ENCODE peak calls at places on chromosomes 6 and 20, in seven cellular contexts. One of them, this sample, is unnamed.

GRCh38 chr6:13859871-13860555 is 45.7 kb upstream of the MCUR1 start:
- DNase-seq in transverse colon: no peak
- DNase-seq in A549: no peak
- DNase-seq in stomach: no peak
- DNase-seq in prostate gland: no peak
- DNase-seq in breast epithelium: no peak
- DNase-seq in heart left ventricle: peak
- DNase-seq in this sample: peak

GRCh38 chr6:73521351-73522254 is 771 bp upstream of the EEF1A1 start:
- DNase-seq in A549: peak
- DNase-seq in transverse colon: no peak
- DNase-seq in stomach: no peak
- DNase-seq in prostate gland: no peak
- DNase-seq in heart left ventricle: no peak
- DNase-seq in breast epithelium: no peak
- DNase-seq in this sample: no peak

GRCh38 chr20:42530855-42531674 is 658.6 kb downstream of the PTPRT start:
- DNase-seq in stomach: no peak
- DNase-seq in prostate gland: no peak
- DNase-seq in heart left ventricle: no peak
- DNase-seq in transverse colon: no peak
- DNase-seq in A549: peak
- DNase-seq in breast epithelium: no peak
- DNase-seq in this sample: no peak

GRCh38 chr6:94052754-94053153 is 633.4 kb upstream of the EPHA7 start:
- DNase-seq in prostate gland: no peak
- DNase-seq in stomach: no peak
- DNase-seq in A549: peak
- DNase-seq in heart left ventricle: no peak
- DNase-seq in breast epithelium: no peak
- DNase-seq in transverse colon: no peak
- DNase-seq in this sample: no peak

GRCh38 chr6:75230484-75231325 is 12.9 kb downstream of the COX7A2 start:
- DNase-seq in A549: peak
- DNase-seq in breast epithelium: no peak
- DNase-seq in prostate gland: no peak
- DNase-seq in transverse colon: peak
- DNase-seq in heart left ventricle: no peak
- DNase-seq in stomach: no peak
- DNase-seq in this sample: no peak

GRCh38 chr6:145540741-145541140 is 194.6 kb downstream of the EPM2A start:
- DNase-seq in transverse colon: no peak
- DNase-seq in heart left ventricle: no peak
- DNase-seq in stomach: no peak
- DNase-seq in prostate gland: no peak
- DNase-seq in breast epithelium: no peak
- DNase-seq in A549: no peak
- DNase-seq in this sample: no peak

GRCh38 chr6:124947821-124948451 is 14.3 kb upstream of the RNF217 start:
- DNase-seq in breast epithelium: no peak
- DNase-seq in prostate gland: no peak
- DNase-seq in A549: no peak
- DNase-seq in stomach: no peak
- DNase-seq in heart left ventricle: no peak
- DNase-seq in transverse colon: no peak
- DNase-seq in this sample: no peak

GRCh38 chr6:46465294-46466165 is 25.7 kb downstream of the RCAN2 start:
- DNase-seq in breast epithelium: no peak
- DNase-seq in heart left ventricle: no peak
- DNase-seq in prostate gland: no peak
- DNase-seq in stomach: no peak
- DNase-seq in transverse colon: no peak
- DNase-seq in A549: no peak
- DNase-seq in this sample: no peak

DNA sequence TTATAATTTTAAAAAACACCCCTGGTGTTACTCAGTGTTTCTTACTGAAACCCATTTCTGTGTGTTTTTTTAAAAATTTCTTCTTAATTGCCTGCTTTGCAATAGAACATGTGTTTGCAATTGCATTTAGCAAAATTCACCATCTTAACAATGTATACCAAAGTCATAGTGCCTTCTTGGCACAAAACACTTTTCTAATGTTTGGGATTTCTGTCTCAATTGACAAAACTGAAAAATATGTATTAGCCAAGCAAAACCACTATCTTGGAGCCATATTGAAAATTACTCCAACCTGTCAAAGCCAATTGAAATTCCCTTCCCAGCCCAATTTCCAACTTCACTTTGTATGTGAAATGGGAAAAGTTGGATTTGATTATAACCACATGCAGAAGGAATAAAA is 88.4 kb upstream of the RSPO3 start:
- DNase-seq in A549: no peak
- DNase-seq in prostate gland: no peak
- DNase-seq in heart left ventricle: no peak
- DNase-seq in stomach: no peak
- DNase-seq in transverse colon: no peak
- DNase-seq in breast epithelium: no peak
- DNase-seq in this sample: no peak
- TF ChIP-seq POLR2A in A549: no peak
- TF ChIP-seq POLR2A in prostate gland: no peak
- TF ChIP-seq POLR2A in heart left ventricle: no peak
- TF ChIP-seq POLR2A in stomach: no peak
- TF ChIP-seq POLR2A in transverse colon: no peak
- TF ChIP-seq POLR2A in breast epithelium: no peak
- TF ChIP-seq POLR2A in this sample: no peak

GRCh38 chr20:10475225-10475624 is 40.1 kb downstream of the SLX4IP start:
- DNase-seq in prostate gland: no peak
- DNase-seq in transverse colon: no peak
- DNase-seq in A549: no peak
- DNase-seq in heart left ventricle: no peak
- DNase-seq in stomach: no peak
- DNase-seq in breast epithelium: no peak
- DNase-seq in this sample: no peak
- TF ChIP-seq POLR2A in prostate gland: no peak
- TF ChIP-seq POLR2A in transverse colon: no peak
- TF ChIP-seq POLR2A in A549: no peak
- TF ChIP-seq POLR2A in heart left ventricle: no peak
- TF ChIP-seq POLR2A in stomach: no peak
- TF ChIP-seq POLR2A in breast epithelium: no peak
- TF ChIP-seq POLR2A in this sample: no peak

DNA sequence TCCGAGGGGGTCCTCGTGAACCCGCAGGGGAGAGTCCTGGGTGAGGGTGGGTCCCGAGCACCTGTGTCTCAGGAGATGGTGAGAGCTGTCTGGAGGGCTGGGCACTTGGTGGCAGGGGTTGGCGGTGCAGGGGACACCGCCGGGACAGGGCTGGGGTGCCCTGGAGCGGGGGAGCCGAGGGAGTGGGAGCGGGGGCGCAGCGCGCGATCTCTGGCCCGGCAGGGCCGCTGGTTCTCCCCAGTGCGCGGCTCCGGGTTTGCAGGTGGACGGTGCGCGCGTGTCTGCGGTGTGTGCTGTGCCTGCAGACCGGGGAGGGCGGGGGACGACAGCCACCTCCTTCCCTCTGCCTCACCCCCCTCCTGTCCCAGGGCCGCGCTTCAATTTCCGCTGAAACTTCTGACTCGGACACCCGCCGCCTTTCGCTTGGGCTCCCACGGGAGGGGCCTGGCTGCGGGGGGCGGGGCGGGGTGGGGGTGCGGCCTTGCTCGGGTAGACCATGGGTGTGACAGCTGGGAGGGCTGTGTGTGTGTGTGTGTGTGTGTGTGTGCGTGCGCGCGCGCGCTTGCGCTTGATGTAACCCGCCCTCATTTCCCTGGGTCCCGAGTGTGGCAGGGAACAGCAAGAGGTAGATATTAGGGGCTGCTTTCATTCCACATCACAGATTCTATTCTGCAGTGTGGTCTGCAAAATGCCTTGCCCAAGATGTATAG is 1.2 kb downstream of the TRIB3 start:
- DNase-seq in transverse colon: peak
- DNase-seq in prostate gland: peak
- DNase-seq in stomach: peak
- DNase-seq in A549: peak
- DNase-seq in breast epithelium: peak
- DNase-seq in heart left ventricle: peak
- DNase-seq in this sample: peak
- TF ChIP-seq POLR2A in transverse colon: peak
- TF ChIP-seq POLR2A in prostate gland: peak
- TF ChIP-seq POLR2A in stomach: no peak
- TF ChIP-seq POLR2A in A549: peak
- TF ChIP-seq POLR2A in breast epithelium: no peak
- TF ChIP-seq POLR2A in heart left ventricle: no peak
- TF ChIP-seq POLR2A in this sample: no peak

GRCh38 chr6:37171970-37172812 is 2.2 kb downstream of the PIM1 start:
- DNase-seq in A549: peak
- DNase-seq in stomach: peak
- DNase-seq in prostate gland: peak
- DNase-seq in breast epithelium: peak
- DNase-seq in heart left ventricle: peak
- DNase-seq in transverse colon: peak
- DNase-seq in this sample: peak

GRCh38 chr6:37169458-37170272 is at the start of gene PIM1:
- DNase-seq in A549: peak
- DNase-seq in heart left ventricle: peak
- DNase-seq in transverse colon: peak
- DNase-seq in prostate gland: peak
- DNase-seq in breast epithelium: peak
- DNase-seq in stomach: peak
- DNase-seq in this sample: peak

GRCh38 chr6:37171141-37171969 is 1.4 kb downstream of the PIM1 start:
- DNase-seq in prostate gland: peak
- DNase-seq in A549: no peak
- DNase-seq in heart left ventricle: peak
- DNase-seq in breast epithelium: peak
- DNase-seq in stomach: peak
- DNase-seq in transverse colon: peak
- DNase-seq in this sample: peak

GRCh38 chr6:37168809-37169457 is 1.0 kb upstream of the PIM1 start:
- DNase-seq in breast epithelium: no peak
- DNase-seq in stomach: no peak
- DNase-seq in heart left ventricle: no peak
- DNase-seq in transverse colon: no peak
- DNase-seq in A549: no peak
- DNase-seq in prostate gland: peak
- DNase-seq in this sample: no peak

DNA sequence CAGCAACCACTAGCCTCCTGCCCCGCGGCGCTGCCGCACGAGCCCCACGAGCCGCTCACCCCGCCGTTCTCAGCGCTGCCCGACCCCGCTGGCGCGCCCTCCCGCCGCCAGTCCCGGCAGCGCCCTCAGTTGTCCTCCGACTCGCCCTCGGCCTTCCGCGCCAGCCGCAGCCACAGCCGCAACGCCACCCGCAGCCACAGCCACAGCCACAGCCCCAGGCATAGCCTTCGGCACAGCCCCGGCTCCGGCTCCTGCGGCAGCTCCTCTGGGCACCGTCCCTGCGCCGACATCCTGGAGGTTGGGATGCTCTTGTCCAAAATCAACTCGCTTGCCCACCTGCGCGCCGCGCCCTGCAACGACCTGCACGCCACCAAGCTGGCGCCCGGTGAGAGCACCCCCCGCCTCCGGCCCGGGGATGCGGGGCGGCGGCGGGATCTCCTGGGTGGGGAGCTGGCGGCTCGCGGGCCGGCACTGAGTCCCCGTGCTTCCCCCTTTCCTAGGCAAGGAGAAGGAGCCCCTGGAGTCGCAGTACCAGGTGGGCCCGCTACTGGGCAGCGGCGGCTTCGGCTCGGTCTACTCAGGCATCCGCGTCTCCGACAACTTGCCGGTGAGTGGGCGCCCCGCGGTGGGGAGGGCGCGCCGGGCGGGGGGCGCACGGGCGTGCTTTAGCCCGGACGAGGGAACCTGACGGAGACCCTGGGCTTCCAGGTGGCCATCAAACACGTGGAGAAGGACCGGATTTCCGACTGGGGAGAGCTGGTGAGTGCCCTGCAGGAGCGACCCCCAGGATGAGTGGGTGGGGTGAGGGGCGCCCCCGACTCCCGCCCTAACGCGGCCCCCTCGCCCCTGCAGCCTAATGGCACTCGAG is 555 bp downstream of the PIM1 start:
- DNase-seq in breast epithelium: peak
- DNase-seq in prostate gland: peak
- DNase-seq in A549: no peak
- DNase-seq in heart left ventricle: peak
- DNase-seq in transverse colon: peak
- DNase-seq in stomach: peak
- DNase-seq in this sample: peak
- TF ChIP-seq POLR2A in breast epithelium: no peak
- TF ChIP-seq POLR2A in prostate gland: no peak
- TF ChIP-seq POLR2A in A549: no peak
- TF ChIP-seq POLR2A in heart left ventricle: no peak
- TF ChIP-seq POLR2A in transverse colon: peak
- TF ChIP-seq POLR2A in stomach: no peak
- TF ChIP-seq POLR2A in this sample: no peak

DNA sequence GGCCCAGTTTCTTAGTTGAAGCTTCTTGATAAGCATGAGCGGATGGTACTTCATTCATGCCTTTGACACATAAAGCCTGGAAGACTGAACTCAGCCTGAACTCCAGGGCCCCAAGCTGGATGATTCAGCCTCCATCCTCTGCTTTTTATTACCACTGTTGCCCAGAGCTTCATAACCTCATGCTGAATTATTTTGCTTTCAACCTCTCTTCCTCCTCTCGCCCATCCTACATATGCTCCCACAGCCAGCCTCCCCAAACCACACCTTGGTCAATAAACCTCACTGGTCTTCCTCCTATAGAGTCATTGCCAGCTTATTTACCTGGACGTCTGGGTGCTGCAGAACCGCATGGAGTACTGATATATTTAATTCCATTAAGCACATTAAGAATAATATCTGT is 59.4 kb downstream of the SLC35B3 start:
- DNase-seq in stomach: no peak
- DNase-seq in A549: no peak
- DNase-seq in transverse colon: peak
- DNase-seq in breast epithelium: no peak
- DNase-seq in prostate gland: no peak
- DNase-seq in heart left ventricle: no peak
- DNase-seq in this sample: no peak
- TF ChIP-seq POLR2A in stomach: no peak
- TF ChIP-seq POLR2A in A549: no peak
- TF ChIP-seq POLR2A in transverse colon: no peak
- TF ChIP-seq POLR2A in breast epithelium: no peak
- TF ChIP-seq POLR2A in prostate gland: no peak
- TF ChIP-seq POLR2A in heart left ventricle: no peak
- TF ChIP-seq POLR2A in this sample: no peak

GRCh38 chr20:53622247-53623114 is 28.8 kb upstream of the ZNF217 start:
- DNase-seq in stomach: peak
- DNase-seq in prostate gland: no peak
- DNase-seq in heart left ventricle: no peak
- DNase-seq in A549: peak
- DNase-seq in breast epithelium: no peak
- DNase-seq in transverse colon: no peak
- DNase-seq in this sample: no peak
- TF ChIP-seq POLR2A in stomach: no peak
- TF ChIP-seq POLR2A in prostate gland: no peak
- TF ChIP-seq POLR2A in heart left ventricle: no peak
- TF ChIP-seq POLR2A in A549: no peak
- TF ChIP-seq POLR2A in breast epithelium: no peak
- TF ChIP-seq POLR2A in transverse colon: no peak
- TF ChIP-seq POLR2A in this sample: no peak

GRCh38 chr20:34292496-34292895 is 10.7 kb downstream of the AHCY start:
- DNase-seq in A549: no peak
- DNase-seq in heart left ventricle: no peak
- DNase-seq in prostate gland: no peak
- DNase-seq in transverse colon: no peak
- DNase-seq in stomach: no peak
- DNase-seq in breast epithelium: no peak
- DNase-seq in this sample: no peak
- TF ChIP-seq POLR2A in A549: no peak
- TF ChIP-seq POLR2A in heart left ventricle: no peak
- TF ChIP-seq POLR2A in prostate gland: no peak
- TF ChIP-seq POLR2A in transverse colon: no peak
- TF ChIP-seq POLR2A in stomach: no peak
- TF ChIP-seq POLR2A in breast epithelium: no peak
- TF ChIP-seq POLR2A in this sample: no peak

GRCh38 chr6:42889815-42890214 is 10.4 kb downstream of the RPL7L1 start:
- DNase-seq in stomach: no peak
- DNase-seq in transverse colon: no peak
- DNase-seq in heart left ventricle: no peak
- DNase-seq in A549: no peak
- DNase-seq in prostate gland: no peak
- DNase-seq in breast epithelium: no peak
- DNase-seq in this sample: no peak
- TF ChIP-seq POLR2A in stomach: no peak
- TF ChIP-seq POLR2A in transverse colon: no peak
- TF ChIP-seq POLR2A in heart left ventricle: no peak
- TF ChIP-seq POLR2A in A549: no peak
- TF ChIP-seq POLR2A in prostate gland: no peak
- TF ChIP-seq POLR2A in breast epithelium: no peak
- TF ChIP-seq POLR2A in this sample: no peak

This sample was measured in lower leg skin.